ENCODE peak calls at places on chromosomes 3 and 15, in four cellular contexts. D, I, E and R are unnamed samples.

GRCh38 chr3:14448756-14449728 is 46.6 kb downstream of the SLC6A6 start:
- DNase-seq in I (no peak), D (no peak), E (no peak), R (no peak)

GRCh38 chr3:112134335-112135124 is 1.5 kb upstream of the GCSAM start:
- DNase-seq in E (no peak), D (no peak), I (peak), R (no peak)

GRCh38 chr3:179189764-179190163 is 41.6 kb downstream of the PIK3CA start:
- DNase-seq in E (no peak), I (no peak), D (no peak), R (no peak)

GRCh38 chr3:186640473-186640818 is 247 bp downstream of the FETUB start:
- DNase-seq in E (no peak), D (no peak), I (no peak), R (no peak)

GRCh38 chr15:34366271-34367043 is 539 bp downstream of the LPCAT4 start:
- DNase-seq in D (peak), I (peak), E (peak), R (no peak)

GRCh38 chr15:58442122-58442521 is 10.3 kb downstream of the LIPC start:
- DNase-seq in D (no peak), I (no peak), E (no peak), R (no peak)

GRCh38 chr15:57458255-57458850 is 82.0 kb downstream of the CGNL1 start:
- DNase-seq in I (no peak), D (no peak), E (no peak), R (no peak)

GRCh38 chr3:99929409-99930139 is 111.9 kb downstream of the CMSS1 start:
- DNase-seq in I (no peak), E (no peak), D (no peak), R (no peak)

GRCh38 chr3:152281032-152281713 is 12.4 kb downstream of the MBNL1 start:
- DNase-seq in E (no peak), D (no peak), I (peak), R (no peak)

GRCh38 chr3:48406443-48407431 is 23.1 kb downstream of the PLXNB1 start:
- DNase-seq in D (peak), E (no peak), I (no peak), R (no peak)

DNA sequence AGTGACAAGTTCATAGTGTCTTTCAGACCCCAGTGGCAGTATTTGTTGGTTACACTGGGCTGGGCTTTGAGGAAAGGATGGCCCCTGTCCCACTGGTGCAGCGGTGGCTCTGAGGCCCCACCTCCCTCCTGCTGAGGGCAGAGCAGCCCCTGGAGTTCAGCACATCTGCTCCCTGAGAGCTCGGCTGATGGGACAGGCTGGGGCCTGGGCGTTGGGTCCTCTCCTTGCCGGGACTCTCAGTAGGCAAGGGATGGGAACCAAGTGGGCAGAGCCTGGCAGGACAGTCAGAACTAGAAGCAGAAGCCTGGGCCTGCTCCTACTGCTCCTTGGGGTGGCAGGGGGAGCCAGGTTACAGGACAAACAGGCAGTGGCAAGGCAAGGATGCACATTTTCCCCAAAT is 114.5 kb downstream of the NUP210 start:
- DNase-seq in I (no peak), E (no peak), D (no peak), R (no peak)
- TF ChIP-seq CTCF in I (no peak), E (no peak), D (no peak), R (no peak)

GRCh38 chr3:64203216-64203615 is 22.1 kb downstream of the PRICKLE2 start:
- DNase-seq in D (no peak), I (no peak), E (no peak), R (no peak)
- TF ChIP-seq CTCF in D (no peak), I (no peak), E (no peak), R (no peak)

DNA sequence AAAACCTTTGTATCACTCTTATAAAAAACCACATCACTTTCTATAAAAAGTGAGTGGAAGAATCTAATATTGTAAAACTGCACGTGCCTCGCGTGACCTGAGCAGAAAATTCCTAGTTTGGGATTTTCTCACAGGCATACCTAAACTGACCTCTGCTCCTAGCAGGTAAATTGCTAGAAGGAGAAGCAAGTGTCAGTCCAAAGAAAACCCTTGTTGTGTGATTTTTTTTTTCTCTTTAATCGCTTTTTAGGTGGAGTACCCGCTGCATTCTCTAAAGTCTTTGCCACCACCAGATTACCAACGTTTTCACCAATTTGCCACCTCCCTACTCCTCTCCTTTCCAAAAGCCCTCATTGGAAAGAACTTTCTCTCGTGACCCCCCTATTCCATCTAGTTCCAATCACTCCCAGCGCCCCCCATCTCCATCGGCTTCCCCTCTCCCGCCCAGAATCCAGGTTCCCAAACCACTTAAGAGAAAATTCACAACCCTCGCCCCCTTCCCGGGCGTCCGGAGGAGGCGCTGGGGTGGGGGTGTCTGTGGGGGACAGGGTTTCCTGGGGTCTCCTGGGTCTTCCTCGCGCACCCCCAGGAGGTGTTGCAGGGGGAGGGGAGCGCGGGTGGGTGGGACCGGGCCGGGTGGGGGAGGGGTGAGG is 401 bp upstream of the UBE2E1 start:
- DNase-seq in I (no peak), E (no peak), D (no peak), R (no peak)
- TF ChIP-seq CTCF in I (no peak), E (no peak), D (no peak), R (no peak)

DNA sequence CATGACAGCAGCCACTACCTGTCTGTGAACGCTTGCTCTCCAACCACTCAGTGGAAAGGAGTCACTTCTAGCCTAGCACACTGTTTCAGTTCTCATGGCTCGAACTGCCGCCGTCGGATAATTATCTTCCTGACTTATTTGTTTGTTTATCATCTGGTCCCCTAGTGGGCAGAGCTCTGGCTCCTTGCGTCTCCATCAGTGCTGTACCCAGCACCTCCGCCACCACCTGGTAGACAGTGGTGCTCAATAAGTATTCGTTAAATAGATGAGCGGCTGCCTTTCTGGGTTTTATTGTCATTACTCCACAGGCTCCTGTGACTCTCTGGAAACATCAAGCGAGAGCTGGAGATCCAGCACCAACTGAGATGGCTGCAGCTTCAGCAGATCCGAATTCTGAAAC is 297.5 kb downstream of the NTRK3 start:
- DNase-seq in E (no peak), I (no peak), D (no peak), R (no peak)
- TF ChIP-seq CTCF in E (no peak), I (no peak), D (no peak), R (no peak)

GRCh38 chr15:67935244-67935643 is 95.4 kb upstream of the RNU6-1 start:
- DNase-seq in I (no peak), E (no peak), D (no peak), R (no peak)
- TF ChIP-seq CTCF in I (no peak), E (no peak), D (no peak), R (no peak)

DNA sequence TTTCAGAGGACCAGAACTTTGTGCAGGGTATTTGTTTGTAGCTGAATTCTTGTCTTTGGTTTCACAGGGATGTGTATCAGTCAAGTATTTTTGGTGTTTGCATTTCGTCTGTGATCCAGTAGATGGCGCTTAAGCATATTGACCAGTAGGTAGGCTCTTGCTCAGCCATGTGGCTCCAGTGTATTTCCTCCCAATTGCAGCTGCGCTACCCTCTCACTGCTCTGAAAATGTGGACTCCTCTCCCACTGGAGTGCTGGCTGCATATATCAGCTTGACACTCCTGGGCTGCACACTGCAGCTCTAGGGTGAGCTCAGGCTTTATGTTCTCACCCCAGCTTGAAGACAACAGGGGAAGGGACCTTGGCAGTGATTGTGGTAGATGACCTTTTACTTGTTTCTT is 1264.3 kb upstream of the ALCAM start:
- DNase-seq in E (peak), D (peak), I (peak), R (peak)
- TF ChIP-seq CTCF in E (peak), D (peak), I (peak), R (peak)